ENCODE peak calls at places on chromosomes 12 and 14, in four cellular contexts. One of them, this sample, is unnamed. For H3K27me3 and H3K9me3, the result is how much of the 10 kb centered on the place peaks cover.

GRCh38 chr14:47150267-47150666 is 498.7 kb upstream of the RPL10L start:
- DNase-seq in pancreas: no peak
- DNase-seq in right cardiac atrium: no peak
- DNase-seq in stomach: no peak
- DNase-seq in this sample: no peak

GRCh38 chr14:39107624-39108023 is 4.6 kb upstream of the SEC23A start:
- DNase-seq in pancreas: no peak
- DNase-seq in right cardiac atrium: no peak
- DNase-seq in stomach: no peak
- DNase-seq in this sample: no peak

GRCh38 chr14:69685217-69685616 is 73.8 kb downstream of the SUSD6 start:
- DNase-seq in pancreas: no peak
- DNase-seq in right cardiac atrium: no peak
- DNase-seq in stomach: no peak
- DNase-seq in this sample: peak

GRCh38 chr12:111578276-111578970 is 20.7 kb downstream of the ATXN2 start:
- DNase-seq in pancreas: no peak
- DNase-seq in right cardiac atrium: no peak
- DNase-seq in stomach: no peak
- DNase-seq in this sample: no peak

GRCh38 chr14:69387311-69387710 is 10.8 kb downstream of the ERH start:
- DNase-seq in pancreas: no peak
- DNase-seq in right cardiac atrium: no peak
- DNase-seq in stomach: no peak
- DNase-seq in this sample: no peak

GRCh38 chr14:76776306-76777251 is 15.3 kb downstream of the VASH1 start:
- DNase-seq in pancreas: peak
- DNase-seq in right cardiac atrium: no peak
- DNase-seq in stomach: no peak
- DNase-seq in this sample: no peak

GRCh38 chr14:103483600-103483999 is 39.0 kb downstream of the CKB start:
- DNase-seq in pancreas: no peak
- DNase-seq in right cardiac atrium: no peak
- DNase-seq in stomach: peak
- DNase-seq in this sample: no peak

GRCh38 chr12:24198070-24198469 is 248.6 kb upstream of the SOX5 start:
- DNase-seq in pancreas: no peak
- DNase-seq in right cardiac atrium: no peak
- DNase-seq in stomach: no peak
- DNase-seq in this sample: no peak

GRCh38 chr14:37864861-37865718 is 269.7 kb downstream of the TTC6 start:
- DNase-seq in pancreas: no peak
- DNase-seq in right cardiac atrium: no peak
- DNase-seq in stomach: peak
- DNase-seq in this sample: no peak

GRCh38 chr12:54997914-54998507 is 13.4 kb upstream of the TESPA1 start:
- DNase-seq in pancreas: no peak
- DNase-seq in right cardiac atrium: no peak
- DNase-seq in stomach: no peak
- DNase-seq in this sample: no peak

GRCh38 chr12:45089417-45089816 is 38.5 kb upstream of the DBX2 start:
- DNase-seq in pancreas: no peak
- DNase-seq in right cardiac atrium: no peak
- DNase-seq in stomach: no peak
- DNase-seq in this sample: no peak

GRCh38 chr14:54640480-54640879 is 73.6 kb downstream of the SAMD4A start:
- DNase-seq in pancreas: no peak
- DNase-seq in right cardiac atrium: no peak
- DNase-seq in stomach: no peak
- DNase-seq in this sample: no peak

GRCh38 chr12:95993907-95994306 is 2.2 kb downstream of the HAL start:
- DNase-seq in pancreas: no peak
- DNase-seq in right cardiac atrium: no peak
- DNase-seq in stomach: no peak
- DNase-seq in this sample: no peak

DNA sequence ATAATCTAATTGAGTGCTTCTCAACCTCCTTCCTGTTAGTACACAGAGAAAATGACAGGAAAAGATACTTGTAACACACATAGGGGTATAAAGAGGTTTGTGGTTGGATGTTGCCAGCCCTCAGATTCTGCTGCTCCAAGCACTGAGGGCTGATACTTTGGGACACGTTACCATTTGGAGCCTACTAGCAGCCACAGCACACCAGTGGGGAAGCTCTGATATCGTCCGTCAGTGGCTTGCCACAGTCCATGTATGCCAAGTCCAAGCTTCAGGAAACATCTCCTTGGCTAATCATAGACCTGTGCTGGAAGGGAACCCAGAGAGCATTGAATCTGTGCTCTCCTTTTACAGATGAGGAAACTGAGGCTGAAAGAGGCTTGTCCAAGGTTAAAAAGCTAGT is 22.3 kb downstream of the B4GALNT3 start:
- DNase-seq in pancreas: no peak
- DNase-seq in right cardiac atrium: no peak
- DNase-seq in stomach: peak
- DNase-seq in this sample: no peak
- H3K27me3 ChIP-seq in pancreas: under half
- H3K27me3 ChIP-seq in right cardiac atrium: under half
- H3K27me3 ChIP-seq in stomach: under half
- H3K27me3 ChIP-seq in this sample: under half

DNA sequence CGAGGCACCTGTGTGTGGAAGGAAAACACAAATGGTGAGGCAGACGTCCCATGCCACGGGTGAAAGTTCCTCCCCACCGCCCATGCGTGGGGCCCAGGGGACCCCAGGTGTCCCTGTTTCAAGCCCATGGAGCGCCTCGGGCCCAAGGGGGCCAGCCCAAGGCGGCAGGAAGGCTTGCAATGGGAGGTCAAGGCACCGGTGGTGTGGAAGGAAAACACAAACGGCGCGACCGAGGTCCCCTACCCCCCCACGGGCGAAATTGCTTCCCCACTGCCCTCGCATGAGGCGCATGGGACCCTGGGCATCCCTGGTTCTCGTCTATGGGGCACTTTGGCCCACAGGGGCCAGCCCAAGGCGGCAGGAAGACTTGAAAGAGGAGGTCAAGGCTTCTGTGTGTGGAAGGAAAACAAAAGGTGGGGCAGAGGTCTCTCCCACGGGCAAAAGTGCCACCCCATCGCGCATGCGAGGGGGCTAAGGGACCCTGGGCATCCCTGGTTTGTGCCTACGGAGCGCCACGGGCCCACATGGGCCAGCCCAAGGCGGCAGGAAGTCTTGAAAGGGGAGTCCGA is 379.4 kb downstream of the ALG10 start:
- DNase-seq in pancreas: peak
- DNase-seq in right cardiac atrium: peak
- DNase-seq in stomach: peak
- DNase-seq in this sample: no peak
- H3K9me3 ChIP-seq in pancreas: under half
- H3K9me3 ChIP-seq in right cardiac atrium: under half
- H3K9me3 ChIP-seq in stomach: half or more
- H3K9me3 ChIP-seq in this sample: under half

DNA sequence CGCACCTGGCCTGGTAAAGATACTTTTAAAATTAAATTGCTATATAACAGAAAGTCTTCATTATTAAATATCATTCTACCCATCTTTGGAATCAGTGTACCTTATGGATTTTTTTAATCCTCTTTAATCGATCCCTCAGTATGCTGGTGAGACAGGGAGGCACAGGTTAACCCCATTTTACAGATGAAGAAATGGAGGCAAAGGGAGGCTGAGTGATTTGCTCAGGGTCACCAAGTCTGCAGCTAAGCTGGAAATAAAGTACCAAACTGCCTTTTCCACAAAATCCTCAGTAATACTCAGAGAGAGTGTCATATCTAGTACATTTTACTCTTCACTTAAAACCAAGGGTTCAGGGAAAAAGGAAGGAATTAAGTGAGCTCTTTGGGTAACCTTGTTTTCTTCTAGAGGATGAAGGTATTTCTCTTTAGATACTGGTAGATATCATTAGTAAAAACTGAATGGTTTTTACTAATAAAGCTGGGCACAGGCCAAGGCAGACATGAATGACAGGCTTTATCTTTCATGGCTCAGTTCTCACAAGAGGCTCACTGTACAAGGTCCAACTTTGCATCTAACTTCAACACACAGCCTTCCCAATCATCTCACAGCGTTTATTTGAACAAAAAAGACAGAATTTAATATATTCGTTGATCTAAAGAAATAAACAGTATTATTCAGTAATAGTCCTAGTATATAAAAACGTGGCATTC is 35.3 kb upstream of the TTC7B start:
- DNase-seq in pancreas: no peak
- DNase-seq in right cardiac atrium: no peak
- DNase-seq in stomach: no peak
- DNase-seq in this sample: no peak
- H3K27me3 ChIP-seq in pancreas: under half
- H3K27me3 ChIP-seq in right cardiac atrium: under half
- H3K27me3 ChIP-seq in stomach: under half
- H3K27me3 ChIP-seq in this sample: under half

GRCh38 chr12:57966536-57966935 is 25.2 kb downstream of the ATP23 start:
- DNase-seq in pancreas: no peak
- DNase-seq in right cardiac atrium: no peak
- DNase-seq in stomach: no peak
- DNase-seq in this sample: no peak

GRCh38 chr12:57964421-57964820 is 23.1 kb downstream of the ATP23 start:
- DNase-seq in pancreas: no peak
- DNase-seq in right cardiac atrium: no peak
- DNase-seq in stomach: no peak
- DNase-seq in this sample: no peak

GRCh38 chr12:57965766-57966165 is 24.4 kb downstream of the ATP23 start:
- DNase-seq in pancreas: no peak
- DNase-seq in right cardiac atrium: no peak
- DNase-seq in stomach: no peak
- DNase-seq in this sample: no peak
- H3K9me3 ChIP-seq in pancreas: under half
- H3K9me3 ChIP-seq in right cardiac atrium: under half
- H3K9me3 ChIP-seq in stomach: under half
- H3K9me3 ChIP-seq in this sample: under half

DNA sequence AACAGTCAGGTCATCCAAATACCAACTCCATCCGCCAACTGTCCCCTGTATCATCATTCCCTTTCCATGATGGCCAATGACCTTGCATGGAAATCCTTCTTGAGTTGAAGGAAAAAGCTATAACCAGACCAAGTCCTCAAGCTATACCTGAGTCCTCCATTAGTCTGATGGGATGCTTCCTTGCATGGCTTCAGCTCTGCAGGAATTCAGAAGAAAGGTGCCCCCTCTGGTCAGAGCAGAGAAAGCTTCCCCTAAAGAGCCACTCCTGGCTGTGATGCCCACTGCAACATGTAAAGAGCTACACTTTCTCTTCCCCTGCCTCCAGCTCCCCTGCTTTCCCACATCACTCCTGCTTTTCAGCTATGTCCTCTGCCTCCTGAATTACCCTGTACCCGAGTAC is 43.1 kb upstream of the FKBP4 start:
- DNase-seq in pancreas: no peak
- DNase-seq in right cardiac atrium: no peak
- DNase-seq in stomach: no peak
- DNase-seq in this sample: no peak
- H3K27me3 ChIP-seq in pancreas: under half
- H3K27me3 ChIP-seq in right cardiac atrium: under half
- H3K27me3 ChIP-seq in stomach: under half
- H3K27me3 ChIP-seq in this sample: under half

DNA sequence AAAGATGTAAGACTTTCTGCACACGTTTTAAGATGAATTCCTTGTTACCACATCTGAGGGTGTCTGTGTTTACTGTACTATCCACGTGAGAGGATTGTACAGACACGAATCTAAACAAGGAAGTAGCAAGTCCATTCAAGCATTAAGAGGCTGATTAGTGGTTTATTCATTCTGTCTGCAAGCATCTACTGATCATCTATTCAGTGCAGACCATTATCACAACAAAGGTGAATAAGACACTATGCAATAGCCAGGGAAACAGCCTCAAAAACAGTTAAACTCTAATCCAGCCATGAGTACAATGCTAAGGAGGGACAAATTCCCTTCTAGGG is 111.6 kb upstream of the PZP start:
- DNase-seq in pancreas: no peak
- DNase-seq in right cardiac atrium: no peak
- DNase-seq in stomach: no peak
- DNase-seq in this sample: no peak
- H3K9me3 ChIP-seq in pancreas: under half
- H3K9me3 ChIP-seq in right cardiac atrium: under half
- H3K9me3 ChIP-seq in stomach: under half
- H3K9me3 ChIP-seq in this sample: under half

This sample was measured in CD4-positive, alpha-beta T cell.